ENCODE peak calls at places on chromosomes 4 and X, in seven cellular contexts. One of them, this sample, is unnamed.

GRCh38 chr4:79399076-79399475 is 9.0 kb downstream of the GK2 start:
- DNase-seq in heart right ventricle: no peak
- DNase-seq in BJ: no peak
- DNase-seq in heart left ventricle: no peak
- DNase-seq in HFFc6: no peak
- DNase-seq in RWPE1: no peak
- DNase-seq in breast epithelium: no peak
- DNase-seq in this sample: no peak

GRCh38 chr4:120291541-120291940 is 224.9 kb upstream of the MAD2L1 start:
- DNase-seq in heart right ventricle: no peak
- DNase-seq in RWPE1: no peak
- DNase-seq in breast epithelium: no peak
- DNase-seq in BJ: no peak
- DNase-seq in heart left ventricle: no peak
- DNase-seq in HFFc6: no peak
- DNase-seq in this sample: no peak

GRCh38 chr4:120658772-120659171 is 263.8 kb downstream of the PRDM5 start:
- DNase-seq in HFFc6: no peak
- DNase-seq in BJ: no peak
- DNase-seq in RWPE1: no peak
- DNase-seq in breast epithelium: no peak
- DNase-seq in heart left ventricle: no peak
- DNase-seq in heart right ventricle: no peak
- DNase-seq in this sample: no peak

GRCh38 chrX:11196476-11196875 is 85.3 kb downstream of the HCCS start:
- DNase-seq in HFFc6: no peak
- DNase-seq in breast epithelium: no peak
- DNase-seq in RWPE1: no peak
- DNase-seq in BJ: no peak
- DNase-seq in heart left ventricle: no peak
- DNase-seq in heart right ventricle: no peak
- DNase-seq in this sample: no peak

GRCh38 chrX:50648151-50648550 is 165.8 kb downstream of the SHROOM4 start:
- DNase-seq in BJ: no peak
- DNase-seq in heart left ventricle: no peak
- DNase-seq in heart right ventricle: no peak
- DNase-seq in RWPE1: peak
- DNase-seq in breast epithelium: no peak
- DNase-seq in HFFc6: no peak
- DNase-seq in this sample: no peak

GRCh38 chr4:42397256-42397634 is at the start of gene SHISA3:
- DNase-seq in heart left ventricle: peak
- DNase-seq in heart right ventricle: peak
- DNase-seq in HFFc6: no peak
- DNase-seq in breast epithelium: no peak
- DNase-seq in BJ: no peak
- DNase-seq in RWPE1: no peak
- DNase-seq in this sample: peak

GRCh38 chr4:76696109-76696508 is 201.8 kb downstream of the SOWAHB start:
- DNase-seq in RWPE1: no peak
- DNase-seq in HFFc6: peak
- DNase-seq in heart right ventricle: no peak
- DNase-seq in BJ: peak
- DNase-seq in heart left ventricle: no peak
- DNase-seq in breast epithelium: no peak
- DNase-seq in this sample: no peak

GRCh38 chr4:110612631-110613269 is 10.1 kb downstream of the PITX2 start:
- DNase-seq in heart right ventricle: no peak
- DNase-seq in RWPE1: no peak
- DNase-seq in HFFc6: no peak
- DNase-seq in breast epithelium: no peak
- DNase-seq in BJ: no peak
- DNase-seq in heart left ventricle: no peak
- DNase-seq in this sample: no peak

GRCh38 chrX:13112499-13112898 is 68.1 kb upstream of the FAM9C start:
- DNase-seq in heart right ventricle: no peak
- DNase-seq in RWPE1: no peak
- DNase-seq in HFFc6: no peak
- DNase-seq in heart left ventricle: no peak
- DNase-seq in BJ: no peak
- DNase-seq in breast epithelium: no peak
- DNase-seq in this sample: no peak

GRCh38 chrX:53284684-53285447 is 3.5 kb upstream of the IQSEC2 start:
- DNase-seq in breast epithelium: peak
- DNase-seq in HFFc6: no peak
- DNase-seq in BJ: no peak
- DNase-seq in RWPE1: no peak
- DNase-seq in heart right ventricle: peak
- DNase-seq in heart left ventricle: peak
- DNase-seq in this sample: peak

GRCh38 chr4:141643557-141643956 is 7.2 kb downstream of the IL15 start:
- DNase-seq in heart left ventricle: no peak
- DNase-seq in HFFc6: peak
- DNase-seq in heart right ventricle: no peak
- DNase-seq in breast epithelium: no peak
- DNase-seq in BJ: no peak
- DNase-seq in RWPE1: peak
- DNase-seq in this sample: no peak

GRCh38 chr4:7815562-7815961 is 124.1 kb downstream of the AFAP1 start:
- DNase-seq in RWPE1: no peak
- DNase-seq in heart left ventricle: no peak
- DNase-seq in HFFc6: peak
- DNase-seq in BJ: no peak
- DNase-seq in heart right ventricle: no peak
- DNase-seq in breast epithelium: no peak
- DNase-seq in this sample: peak

GRCh38 chrX:101931104-101931493 is 728 bp downstream of the ZMAT1 start:
- DNase-seq in HFFc6: no peak
- DNase-seq in RWPE1: no peak
- DNase-seq in heart right ventricle: no peak
- DNase-seq in breast epithelium: no peak
- DNase-seq in heart left ventricle: no peak
- DNase-seq in BJ: no peak
- DNase-seq in this sample: no peak

DNA sequence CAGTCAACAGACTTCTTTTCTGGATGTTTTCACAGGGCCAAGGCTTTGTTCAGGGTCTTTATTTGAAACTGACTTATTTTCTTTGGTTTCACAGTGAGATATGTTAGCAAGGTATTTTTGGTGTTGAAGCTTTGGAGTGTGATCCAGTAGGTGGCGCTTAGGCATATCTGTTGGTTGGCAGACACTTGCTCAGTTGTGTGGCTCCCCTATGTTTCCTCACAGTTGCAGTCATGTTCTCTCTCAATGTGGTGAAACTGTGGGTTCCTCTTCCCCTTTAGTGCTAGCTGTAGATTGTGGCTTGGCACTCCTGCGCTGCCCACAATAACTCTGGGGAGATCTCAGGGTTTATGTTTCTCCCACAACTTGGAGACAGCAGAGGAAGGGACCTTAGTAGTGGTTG is 460.8 kb downstream of the SLITRK2 start:
- DNase-seq in HFFc6: no peak
- DNase-seq in breast epithelium: no peak
- DNase-seq in heart right ventricle: no peak
- DNase-seq in heart left ventricle: no peak
- DNase-seq in BJ: no peak
- DNase-seq in RWPE1: no peak
- DNase-seq in this sample: no peak
- TF ChIP-seq CTCF in HFFc6: no peak
- TF ChIP-seq CTCF in breast epithelium: no peak
- TF ChIP-seq CTCF in heart right ventricle: no peak
- TF ChIP-seq CTCF in heart left ventricle: no peak
- TF ChIP-seq CTCF in BJ: no peak
- TF ChIP-seq CTCF in RWPE1: no peak
- TF ChIP-seq CTCF in this sample: peak

DNA sequence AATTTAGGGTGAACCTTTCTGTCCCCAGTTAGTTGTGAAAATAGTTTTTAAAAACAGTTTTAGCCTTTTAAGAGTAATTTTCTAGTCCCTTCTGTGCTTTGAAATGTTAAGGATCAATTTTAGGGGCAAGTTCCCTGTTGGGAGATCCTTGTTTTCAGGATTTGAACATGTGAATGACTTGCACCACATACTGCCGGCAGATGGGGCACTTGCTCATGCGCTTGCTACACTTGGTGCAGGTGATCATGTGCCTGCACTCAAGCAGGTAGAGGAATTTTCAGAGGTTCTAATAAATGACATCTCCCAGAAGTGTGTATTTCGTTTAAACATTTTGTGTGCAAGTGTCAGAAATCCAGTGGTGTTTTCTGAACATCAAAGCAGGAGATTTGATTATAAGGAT is 195.9 kb downstream of the CHM start:
- DNase-seq in BJ: no peak
- DNase-seq in breast epithelium: no peak
- DNase-seq in HFFc6: peak
- DNase-seq in heart left ventricle: no peak
- DNase-seq in heart right ventricle: no peak
- DNase-seq in RWPE1: peak
- DNase-seq in this sample: peak
- TF ChIP-seq CTCF in BJ: peak
- TF ChIP-seq CTCF in breast epithelium: no peak
- TF ChIP-seq CTCF in HFFc6: peak
- TF ChIP-seq CTCF in heart left ventricle: peak
- TF ChIP-seq CTCF in heart right ventricle: peak
- TF ChIP-seq CTCF in RWPE1: peak
- TF ChIP-seq CTCF in this sample: no peak

GRCh38 chr4:69120869-69121268 is 24.6 kb downstream of the UGT2B7 start:
- DNase-seq in heart right ventricle: no peak
- DNase-seq in BJ: no peak
- DNase-seq in RWPE1: no peak
- DNase-seq in breast epithelium: no peak
- DNase-seq in heart left ventricle: no peak
- DNase-seq in HFFc6: no peak
- DNase-seq in this sample: no peak
- TF ChIP-seq CTCF in heart right ventricle: no peak
- TF ChIP-seq CTCF in BJ: no peak
- TF ChIP-seq CTCF in RWPE1: no peak
- TF ChIP-seq CTCF in breast epithelium: no peak
- TF ChIP-seq CTCF in heart left ventricle: no peak
- TF ChIP-seq CTCF in HFFc6: no peak
- TF ChIP-seq CTCF in this sample: no peak

DNA sequence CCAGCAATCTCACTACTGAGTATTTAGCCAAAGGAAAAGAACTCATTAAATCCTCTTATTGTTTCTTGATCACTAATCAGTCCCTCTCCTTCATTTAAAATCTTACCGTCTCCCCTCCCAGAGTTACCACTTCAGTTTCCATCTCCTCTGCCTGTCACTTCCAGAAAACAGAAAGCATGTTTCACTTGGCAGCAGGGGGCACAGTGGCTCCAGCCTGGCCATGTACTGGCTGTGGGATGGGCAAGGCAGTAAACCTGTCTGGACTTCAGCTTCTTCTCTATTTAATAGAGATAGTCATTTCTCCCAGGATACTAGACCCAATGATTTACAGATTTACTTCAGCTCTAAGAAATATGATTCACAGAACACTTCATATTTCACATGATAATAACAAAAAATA is 63.2 kb downstream of the CD40LG start:
- DNase-seq in RWPE1: no peak
- DNase-seq in heart left ventricle: peak
- DNase-seq in breast epithelium: no peak
- DNase-seq in BJ: no peak
- DNase-seq in heart right ventricle: peak
- DNase-seq in HFFc6: peak
- DNase-seq in this sample: peak
- TF ChIP-seq CTCF in RWPE1: no peak
- TF ChIP-seq CTCF in heart left ventricle: peak
- TF ChIP-seq CTCF in breast epithelium: no peak
- TF ChIP-seq CTCF in BJ: peak
- TF ChIP-seq CTCF in heart right ventricle: peak
- TF ChIP-seq CTCF in HFFc6: peak
- TF ChIP-seq CTCF in this sample: no peak

DNA sequence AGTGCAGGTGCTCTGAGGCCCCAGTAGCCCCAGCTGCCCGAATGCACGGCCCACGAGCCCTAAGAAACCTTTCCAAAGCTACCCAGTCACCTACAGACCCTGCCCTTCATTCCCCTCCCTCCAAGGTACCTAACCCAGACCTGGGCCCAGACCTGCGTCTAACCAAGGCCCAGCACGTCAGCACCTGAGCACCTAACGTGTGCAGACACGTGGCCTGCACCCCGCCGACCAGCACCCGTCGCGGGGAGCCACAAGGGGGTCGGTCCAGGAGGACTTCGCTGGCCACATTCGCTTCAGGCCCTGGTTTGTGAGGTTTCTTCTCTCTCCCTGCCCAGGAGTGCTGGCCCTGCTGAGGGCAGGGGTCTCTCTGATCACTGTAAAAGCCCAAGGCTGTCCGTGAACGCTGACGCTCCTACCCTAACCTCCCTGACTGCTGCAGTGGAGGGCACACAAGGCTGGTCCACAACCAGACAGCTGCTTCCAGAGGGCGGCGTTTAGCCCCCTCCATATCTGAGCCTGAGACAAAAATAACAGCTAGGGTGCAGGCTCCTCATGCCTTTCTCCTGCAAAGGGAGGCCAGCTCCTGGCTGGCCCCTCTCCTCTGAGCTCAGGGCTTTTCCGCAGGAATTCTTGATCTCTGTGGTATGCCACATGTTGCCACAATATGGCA is 31.8 kb downstream of the WDR1 start:
- DNase-seq in BJ: no peak
- DNase-seq in breast epithelium: no peak
- DNase-seq in heart left ventricle: peak
- DNase-seq in RWPE1: no peak
- DNase-seq in heart right ventricle: no peak
- DNase-seq in HFFc6: no peak
- DNase-seq in this sample: peak
- TF ChIP-seq CTCF in BJ: no peak
- TF ChIP-seq CTCF in breast epithelium: no peak
- TF ChIP-seq CTCF in heart left ventricle: peak
- TF ChIP-seq CTCF in RWPE1: no peak
- TF ChIP-seq CTCF in heart right ventricle: peak
- TF ChIP-seq CTCF in HFFc6: no peak
- TF ChIP-seq CTCF in this sample: no peak